ENCODE peak calls at places on chromosomes 3 and 15, in nine cellular contexts. F is AG04450; A is HCEC 1CT; K is stimulated activated CD8-positive, alpha-beta memory T cell treated with anti-CD3 and anti-CD28 coated beads, Interleukin-15, amount 100 ng/mL, for 4 hours; S is fibroblast of the aortic adventitia; O is GM20000; E is activated CD4-positive, alpha-beta T cell treated with anti-CD3 and anti-CD28 coated beads for 4 hours; X is AG09319; T is activated T-helper 1 cell treated with anti-CD3 and anti-CD28 coated beads, Interleukin-2, amount 50 U/mL, for 16 hours. B is an unnamed sample.

GRCh38 chr3:6779140-6779539 is 81.8 kb upstream of the GRM7 start:
- DNase-seq in X (no peak), S (no peak), K (no peak), E (no peak), A (no peak), F (no peak), T (no peak), O (no peak), B (no peak)

GRCh38 chr15:63942486-63943365 is 103.6 kb downstream of the DAPK2 start:
- DNase-seq in X (no peak), O (no peak), S (no peak), A (no peak), K (no peak), T (no peak), F (no peak), E (no peak), B (no peak)

GRCh38 chr15:40357723-40358491 is at the start of gene DISP2:
- DNase-seq in E (peak), K (peak), T (peak), F (no peak), A (peak), X (no peak), S (peak), O (peak), B (peak)

GRCh38 chr3:127065561-127066270 is 82.8 kb downstream of the PLXNA1 start:
- DNase-seq in S (peak), O (no peak), E (no peak), K (no peak), X (no peak), A (no peak), T (no peak), F (no peak), B (peak)

GRCh38 chr3:186138272-186138981 is 29.5 kb upstream of the ETV5 start:
- DNase-seq in O (no peak), E (no peak), T (no peak), S (peak), X (no peak), F (no peak), A (no peak), K (no peak), B (no peak)

GRCh38 chr3:196636369-196637349 is 2.8 kb upstream of the NRROS start:
- DNase-seq in X (no peak), O (no peak), E (no peak), S (no peak), T (no peak), F (no peak), K (no peak), A (no peak), B (no peak)

GRCh38 chr3:34793066-34793465 is 846.3 kb upstream of the ARPP21 start:
- DNase-seq in K (no peak), T (no peak), X (no peak), E (no peak), A (no peak), S (no peak), F (no peak), O (no peak), B (peak)

GRCh38 chr3:108334698-108335097 is 38.4 kb downstream of the HHLA2 start:
- DNase-seq in K (no peak), T (no peak), S (peak), E (no peak), O (no peak), A (no peak), X (no peak), F (no peak), B (no peak)

GRCh38 chr3:11447584-11448200 is 175.5 kb downstream of the ATG7 start:
- DNase-seq in F (no peak), T (no peak), E (no peak), S (no peak), X (no peak), O (no peak), K (no peak), A (no peak), B (no peak)

GRCh38 chr15:64892850-64893403 is 18.8 kb upstream of the ANKDD1A start:
- DNase-seq in A (no peak), S (no peak), F (no peak), T (no peak), O (no peak), X (no peak), E (no peak), K (no peak), B (no peak)

GRCh38 chr15:79329186-79329611 is 18.3 kb downstream of the TMED3 start:
- DNase-seq in O (no peak), X (no peak), S (peak), K (no peak), F (peak), T (no peak), E (no peak), A (peak), B (peak)

GRCh38 chr3:149442845-149443544 is 31.5 kb upstream of the TM4SF4 start:
- DNase-seq in X (peak), A (peak), F (no peak), O (no peak), K (no peak), E (no peak), T (no peak), S (peak), B (peak)

GRCh38 chr3:113695818-113696645 is at the start of gene USF3:
- DNase-seq in A (peak), E (peak), T (peak), K (peak), S (peak), X (peak), O (peak), F (no peak), B (peak)

GRCh38 chr15:50593761-50594160 is 47.3 kb upstream of the USP50 start:
- DNase-seq in S (no peak), E (no peak), T (no peak), F (no peak), K (no peak), O (no peak), X (no peak), A (no peak), B (no peak)

GRCh38 chr3:173225351-173225750 is 84.3 kb upstream of the SPATA16 start:
- DNase-seq in X (no peak), O (no peak), F (no peak), A (no peak), T (no peak), S (no peak), E (no peak), K (no peak), B (no peak)

GRCh38 chr3:54283470-54283869 is 161.1 kb downstream of the CACNA2D3 start:
- DNase-seq in S (no peak), F (no peak), O (no peak), E (no peak), K (no peak), T (no peak), X (no peak), A (no peak), B (no peak)

GRCh38 chr3:105853801-105854432 is 14.9 kb downstream of the CBLB start:
- DNase-seq in T (no peak), F (no peak), E (no peak), O (peak), A (no peak), X (no peak), K (no peak), S (no peak), B (no peak)

GRCh38 chr15:45307230-45307924 is 55.3 kb downstream of the SLC28A2 start:
- DNase-seq in A (peak), E (no peak), T (no peak), K (no peak), S (peak), F (peak), X (peak), O (peak), B (peak)

B was measured in fibroblast of gingiva.